ENCODE peak calls at places on chromosomes 3 and 15, in six cellular contexts. N is colonic mucosa; C is CD4-positive, alpha-beta T cell; V is substantia nigra; E is NCI-H774; Y is HFFc6. G is an unnamed sample.

GRCh38 chr3:161879470-161879869 is 382.9 kb downstream of the OTOL1 start:
- DNase-seq in N (no peak), C (no peak), V (no peak), E (no peak), Y (no peak), G (no peak)

GRCh38 chr15:64163662-64164362 is 990 bp upstream of the PPIB start:
- DNase-seq in N (peak; percentile 30), C (no peak), V (no peak), E (no peak), Y (no peak), G (no peak)

GRCh38 chr15:65249641-65250040 is 37.0 kb downstream of the PARP16 start:
- DNase-seq in N (no peak), C (no peak), V (no peak), E (no peak), Y (no peak), G (no peak)

GRCh38 chr3:33372218-33373081 is 67.8 kb downstream of the UBP1 start:
- DNase-seq in N (peak; percentile 45), C (peak; percentile 6), V (peak; percentile 6), E (peak; percentile 2), Y (no peak), G (peak; percentile 27)

GRCh38 chr3:172987268-172987667 is 153.8 kb downstream of the SPATA16 start:
- DNase-seq in N (no peak), C (no peak), V (no peak), E (no peak), Y (no peak), G (no peak)

GRCh38 chr15:101810905-101811304 is 1.1 kb upstream of the OR4F15 start:
- DNase-seq in N (no peak), C (no peak), V (no peak), E (no peak), Y (no peak), G (no peak)

GRCh38 chr3:9408061-9408460 is 10.6 kb downstream of the SETD5 start:
- DNase-seq in N (no peak), C (no peak), V (no peak), E (no peak), Y (no peak), G (no peak)

GRCh38 chr15:93608643-93609148 is 519.7 kb upstream of the RGMA start:
- DNase-seq in N (no peak), C (no peak), V (no peak), E (no peak), Y (no peak), G (no peak)

GRCh38 chr15:25772500-25772899 is 90.6 kb downstream of the ATP10A start:
- DNase-seq in N (no peak), C (no peak), V (no peak), E (no peak), Y (no peak), G (no peak)

GRCh38 chr3:160106905-160107861 is 118.0 kb upstream of the C3orf80 start:
- DNase-seq in N (peak; percentile 71), C (no peak), V (no peak), E (no peak), Y (no peak), G (no peak)

GRCh38 chr3:25594007-25594502 is 70.7 kb downstream of the TOP2B start:
- DNase-seq in N (no peak), C (no peak), V (no peak), E (peak; percentile 22), Y (peak; percentile 86), G (no peak)

GRCh38 chr3:113606539-113607218 is 74.3 kb downstream of the SIDT1 start:
- DNase-seq in N (no peak), C (peak; percentile 4), V (no peak), E (no peak), Y (no peak), G (no peak)

GRCh38 chr3:42216820-42217416 is 49.1 kb downstream of the CCK start:
- DNase-seq in N (no peak), C (no peak), V (no peak), E (no peak), Y (peak; percentile 70), G (no peak)

G was measured in prostate gland.